ENCODE peak calls at places on chromosomes 12 and 14, in five cellular contexts. One of them, this sample, is unnamed.

GRCh38 chr14:77028384-77029246 is at the start of gene IRF2BPL:
- DNase-seq in HepG2: peak; percentile 94
- DNase-seq in GM12891: peak; percentile 91
- DNase-seq in K562: peak; percentile 95
- DNase-seq in H1: no peak
- DNase-seq in this sample: peak; percentile 91

GRCh38 chr12:89267404-89267803 is 84.9 kb downstream of the DUSP6 start:
- DNase-seq in HepG2: no peak
- DNase-seq in GM12891: no peak
- DNase-seq in K562: no peak
- DNase-seq in H1: no peak
- DNase-seq in this sample: no peak

GRCh38 chr14:102215071-102215470 is 75.4 kb downstream of the WDR20 start:
- DNase-seq in HepG2: no peak
- DNase-seq in GM12891: no peak
- DNase-seq in K562: no peak
- DNase-seq in H1: no peak
- DNase-seq in this sample: no peak

GRCh38 chr12:83015390-83016225 is 328.9 kb downstream of the TMTC2 start:
- DNase-seq in HepG2: no peak
- DNase-seq in GM12891: no peak
- DNase-seq in K562: peak; percentile 57
- DNase-seq in H1: no peak
- DNase-seq in this sample: no peak

GRCh38 chr14:20413785-20414117 is 450 bp upstream of the TEP1 start:
- DNase-seq in HepG2: no peak
- DNase-seq in GM12891: no peak
- DNase-seq in K562: peak; percentile 34
- DNase-seq in H1: no peak
- DNase-seq in this sample: no peak

GRCh38 chr14:53942970-53943750 is 13.5 kb downstream of the BMP4 start:
- DNase-seq in HepG2: peak; percentile 91
- DNase-seq in GM12891: no peak
- DNase-seq in K562: no peak
- DNase-seq in H1: no peak
- DNase-seq in this sample: no peak

GRCh38 chr14:105023144-105023543 is 2.3 kb upstream of the CDCA4 start:
- DNase-seq in HepG2: no peak
- DNase-seq in GM12891: no peak
- DNase-seq in K562: no peak
- DNase-seq in H1: no peak
- DNase-seq in this sample: no peak

GRCh38 chr12:5648692-5649338 is 216.9 kb downstream of the NTF3 start:
- DNase-seq in HepG2: peak; percentile 27
- DNase-seq in GM12891: no peak
- DNase-seq in K562: peak; percentile 28
- DNase-seq in H1: peak; percentile 43
- DNase-seq in this sample: no peak

GRCh38 chr14:32602699-32603098 is 273.6 kb downstream of the AKAP6 start:
- DNase-seq in HepG2: no peak
- DNase-seq in GM12891: no peak
- DNase-seq in K562: no peak
- DNase-seq in H1: no peak
- DNase-seq in this sample: no peak

GRCh38 chr12:119176267-119177055 is 2.3 kb upstream of the HSPB8 start:
- DNase-seq in HepG2: peak; percentile 15
- DNase-seq in GM12891: no peak
- DNase-seq in K562: no peak
- DNase-seq in H1: no peak
- DNase-seq in this sample: no peak

GRCh38 chr14:20631023-20631820 is 10.3 kb downstream of the OR6S1 start:
- DNase-seq in HepG2: peak; percentile 79
- DNase-seq in GM12891: no peak
- DNase-seq in K562: peak; percentile 69
- DNase-seq in H1: no peak
- DNase-seq in this sample: no peak

GRCh38 chr12:92403210-92404175 is 257.8 kb upstream of the BTG1 start:
- DNase-seq in HepG2: no peak
- DNase-seq in GM12891: peak; percentile 20
- DNase-seq in K562: peak; percentile 95
- DNase-seq in H1: no peak
- DNase-seq in this sample: peak; percentile 21

GRCh38 chr14:103834956-103835355 is 12.4 kb downstream of the PPP1R13B start:
- DNase-seq in HepG2: no peak
- DNase-seq in GM12891: no peak
- DNase-seq in K562: no peak
- DNase-seq in H1: no peak
- DNase-seq in this sample: no peak

GRCh38 chr12:89870413-89871184 is 162.0 kb upstream of the ATP2B1 start:
- DNase-seq in HepG2: no peak
- DNase-seq in GM12891: no peak
- DNase-seq in K562: no peak
- DNase-seq in H1: no peak
- DNase-seq in this sample: no peak

GRCh38 chr12:65605019-65605418 is 219.3 kb upstream of the HMGA2 start:
- DNase-seq in HepG2: no peak
- DNase-seq in GM12891: no peak
- DNase-seq in K562: no peak
- DNase-seq in H1: no peak
- DNase-seq in this sample: no peak

GRCh38 chr12:54411398-54412241 is 7.4 kb downstream of the ITGA5 start:
- DNase-seq in HepG2: no peak
- DNase-seq in GM12891: no peak
- DNase-seq in K562: peak; percentile 55
- DNase-seq in H1: no peak
- DNase-seq in this sample: no peak

GRCh38 chr12:72632286-72632685 is 360.1 kb downstream of the TRHDE start:
- DNase-seq in HepG2: no peak
- DNase-seq in GM12891: no peak
- DNase-seq in K562: no peak
- DNase-seq in H1: no peak
- DNase-seq in this sample: no peak

GRCh38 chr14:22099942-22100763 is 426.5 kb upstream of the OR4E1 start:
- DNase-seq in HepG2: peak; percentile 90
- DNase-seq in GM12891: no peak
- DNase-seq in K562: peak; percentile 53
- DNase-seq in H1: peak; percentile 70
- DNase-seq in this sample: no peak

DNA sequence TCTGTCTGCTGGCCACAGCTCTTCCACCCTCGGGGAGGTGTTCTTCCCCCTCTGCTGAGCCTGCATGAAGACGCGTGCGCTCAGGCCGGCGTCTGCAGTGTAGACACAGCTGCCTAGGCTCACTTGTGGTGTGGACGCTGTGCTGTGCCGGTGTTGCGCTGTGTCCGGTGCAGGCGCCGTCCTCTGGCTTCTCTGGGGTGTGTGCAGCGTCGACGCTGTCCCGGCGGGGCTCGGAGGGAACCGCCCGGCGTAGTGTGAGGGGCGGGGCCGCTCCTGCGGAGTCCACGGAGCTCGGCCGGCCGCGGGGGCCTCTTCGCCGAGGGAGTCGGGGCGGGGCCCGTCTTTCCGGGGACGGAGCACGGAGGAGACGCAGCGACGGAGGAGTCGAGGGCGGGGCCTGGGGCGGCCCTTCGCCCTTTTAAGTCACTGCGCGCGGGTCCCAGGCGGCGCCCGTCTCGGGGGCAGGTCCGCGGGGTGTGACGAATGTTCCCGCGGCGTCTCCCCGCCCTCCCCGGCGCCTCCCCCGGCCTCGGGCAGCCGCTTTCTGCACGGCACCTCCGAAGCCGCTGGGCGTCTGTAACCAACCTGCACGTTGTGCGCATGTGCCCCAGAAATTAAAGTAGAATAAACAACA is 45.2 kb downstream of the NOC4L start:
- DNase-seq in HepG2: no peak
- DNase-seq in GM12891: peak; percentile 98
- DNase-seq in K562: peak; percentile 83
- DNase-seq in H1: peak; percentile 33
- DNase-seq in this sample: peak; percentile 94
- TF ChIP-seq POLR2A in HepG2: no peak
- TF ChIP-seq POLR2A in GM12891: no peak
- TF ChIP-seq POLR2A in K562: no peak
- TF ChIP-seq POLR2A in H1: no peak
- TF ChIP-seq POLR2A in this sample: no peak

DNA sequence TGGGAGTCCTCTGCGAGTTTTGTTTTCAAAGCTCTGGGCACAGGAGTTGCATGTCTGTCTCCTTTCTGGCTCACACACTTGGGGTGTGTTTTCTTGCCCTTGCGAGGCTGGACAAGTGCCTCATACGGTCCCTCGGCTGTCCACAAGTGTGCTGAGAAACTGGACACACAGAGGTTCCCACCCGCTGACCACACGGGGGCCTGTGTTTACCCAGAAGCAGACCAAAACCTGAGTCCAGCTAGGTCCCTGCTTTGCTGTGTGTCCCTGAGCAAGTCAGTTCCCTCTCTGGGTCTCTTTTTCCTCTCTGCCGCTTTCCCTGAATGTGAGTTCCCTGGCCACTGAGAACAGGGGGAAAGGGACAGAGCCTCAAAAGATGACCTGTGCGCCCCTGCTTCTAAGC is 678 bp upstream of the OAS2 start:
- DNase-seq in HepG2: no peak
- DNase-seq in GM12891: no peak
- DNase-seq in K562: no peak
- DNase-seq in H1: no peak
- DNase-seq in this sample: no peak
- TF ChIP-seq TAF1 in HepG2: no peak
- TF ChIP-seq TAF1 in GM12891: no peak
- TF ChIP-seq TAF1 in K562: no peak
- TF ChIP-seq TAF1 in H1: no peak
- TF ChIP-seq TAF1 in this sample: no peak

GRCh38 chr14:99234982-99235491 is 37.0 kb downstream of the BCL11B start:
- DNase-seq in HepG2: no peak
- DNase-seq in GM12891: no peak
- DNase-seq in K562: no peak
- DNase-seq in H1: no peak
- DNase-seq in this sample: no peak

GRCh38 chr14:99237288-99237687 is 34.7 kb downstream of the BCL11B start:
- DNase-seq in HepG2: no peak
- DNase-seq in GM12891: no peak
- DNase-seq in K562: no peak
- DNase-seq in H1: no peak
- DNase-seq in this sample: no peak

GRCh38 chr14:99238234-99238633 is 33.8 kb downstream of the BCL11B start:
- DNase-seq in HepG2: no peak
- DNase-seq in GM12891: no peak
- DNase-seq in K562: no peak
- DNase-seq in H1: no peak
- DNase-seq in this sample: no peak

GRCh38 chr14:99235578-99235977 is 36.4 kb downstream of the BCL11B start:
- DNase-seq in HepG2: no peak
- DNase-seq in GM12891: no peak
- DNase-seq in K562: no peak
- DNase-seq in H1: no peak
- DNase-seq in this sample: no peak

DNA sequence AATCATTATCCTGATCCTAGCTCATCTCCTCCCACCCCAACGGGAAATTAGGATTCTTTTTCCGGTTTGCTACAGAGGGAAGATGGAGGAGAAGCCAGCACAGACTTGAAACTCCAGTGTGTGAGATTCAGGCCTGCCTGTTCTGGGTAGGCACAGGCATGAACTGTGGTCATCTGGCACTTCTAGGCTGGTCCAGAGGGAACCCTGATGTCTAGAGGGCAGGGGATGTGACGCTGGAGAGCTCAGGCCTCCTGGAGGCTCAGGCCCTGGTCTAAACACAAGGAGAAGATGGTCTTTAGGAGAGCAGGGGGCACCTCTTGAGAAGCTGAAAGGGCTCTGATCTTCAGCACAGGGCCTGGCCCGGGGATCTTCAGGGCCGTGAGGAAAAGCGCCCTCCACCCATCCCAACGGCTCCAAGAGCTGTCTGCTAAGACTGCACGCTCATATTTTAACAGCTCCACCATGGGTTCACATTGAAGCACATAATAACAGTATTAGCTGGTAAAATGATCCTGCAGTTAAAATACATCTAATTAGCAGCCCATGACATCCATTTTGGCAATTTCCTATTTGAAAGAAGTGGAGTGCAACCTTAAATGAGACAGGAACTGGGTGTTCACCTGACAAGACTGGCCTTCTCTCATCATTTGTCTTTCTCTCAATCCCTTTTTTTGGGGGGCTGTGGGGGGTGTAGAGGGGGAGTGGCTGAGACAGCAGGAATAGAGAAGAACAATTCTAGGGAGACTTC is 35.4 kb downstream of the BCL11B start:
- DNase-seq in HepG2: no peak
- DNase-seq in GM12891: no peak
- DNase-seq in K562: no peak
- DNase-seq in H1: no peak
- DNase-seq in this sample: no peak
- TF ChIP-seq POLR2A in HepG2: no peak
- TF ChIP-seq POLR2A in GM12891: no peak
- TF ChIP-seq POLR2A in K562: no peak
- TF ChIP-seq POLR2A in H1: no peak
- TF ChIP-seq POLR2A in this sample: no peak

GRCh38 chr12:50322196-50322595 is 38.9 kb upstream of the LIMA1 start:
- DNase-seq in HepG2: no peak
- DNase-seq in GM12891: no peak
- DNase-seq in K562: no peak
- DNase-seq in H1: no peak
- DNase-seq in this sample: no peak
- TF ChIP-seq TAF1 in HepG2: no peak
- TF ChIP-seq TAF1 in GM12891: no peak
- TF ChIP-seq TAF1 in K562: no peak
- TF ChIP-seq TAF1 in H1: no peak
- TF ChIP-seq TAF1 in this sample: no peak

GRCh38 chr12:46445551-46446235 is 73.1 kb upstream of the SLC38A2 start:
- DNase-seq in HepG2: no peak
- DNase-seq in GM12891: no peak
- DNase-seq in K562: no peak
- DNase-seq in H1: no peak
- DNase-seq in this sample: no peak

GRCh38 chr12:46442723-46443122 is 70.2 kb upstream of the SLC38A2 start:
- DNase-seq in HepG2: no peak
- DNase-seq in GM12891: no peak
- DNase-seq in K562: no peak
- DNase-seq in H1: no peak
- DNase-seq in this sample: no peak

GRCh38 chr12:46443594-46444263 is 71.2 kb upstream of the SLC38A2 start:
- DNase-seq in HepG2: no peak
- DNase-seq in GM12891: no peak
- DNase-seq in K562: no peak
- DNase-seq in H1: no peak
- DNase-seq in this sample: no peak

GRCh38 chr12:46446645-46447044 is 74.1 kb upstream of the SLC38A2 start:
- DNase-seq in HepG2: no peak
- DNase-seq in GM12891: no peak
- DNase-seq in K562: no peak
- DNase-seq in H1: no peak
- DNase-seq in this sample: no peak

GRCh38 chr12:46445093-46445492 is 72.5 kb upstream of the SLC38A2 start:
- DNase-seq in HepG2: no peak
- DNase-seq in GM12891: no peak
- DNase-seq in K562: no peak
- DNase-seq in H1: no peak
- DNase-seq in this sample: no peak
- TF ChIP-seq POLR2A in HepG2: no peak
- TF ChIP-seq POLR2A in GM12891: no peak
- TF ChIP-seq POLR2A in K562: no peak
- TF ChIP-seq POLR2A in H1: no peak
- TF ChIP-seq POLR2A in this sample: no peak